ENCODE peak calls at places on chromosomes 6 and 20, in five cellular contexts. C is HepG2, W is left ventricle myocardium inferior, N is lung, S is tibial nerve. P is an unnamed sample.

GRCh38 chr20:25318471-25319240 is 70.8 kb downstream of the PYGB start:
- DNase-seq in S (no peak), C (no peak), N (no peak), W (no peak), P (peak)

GRCh38 chr20:646107-646867 is 6.7 kb downstream of the SRXN1 start:
- DNase-seq in S (no peak), W (no peak), N (no peak), C (peak), P (no peak)

GRCh38 chr20:46894579-46894958 is at the start of gene EYA2:
- DNase-seq in N (no peak), C (no peak), S (no peak), W (peak), P (no peak)

GRCh38 chr20:37876863-37877262 is 26.1 kb upstream of the VSTM2L start:
- DNase-seq in S (no peak), N (no peak), W (no peak), C (no peak), P (no peak)

GRCh38 chr20:34222208-34222607 is 19.0 kb upstream of the ASIP start:
- DNase-seq in W (no peak), N (no peak), S (peak), C (no peak), P (no peak)

GRCh38 chr20:23143986-23144695 is 58.0 kb upstream of the CD93 start:
- DNase-seq in N (no peak), S (no peak), W (no peak), C (no peak), P (no peak)

GRCh38 chr6:38631186-38631783 is 8.4 kb downstream of the BTBD9 start:
- DNase-seq in S (no peak), N (no peak), W (no peak), C (no peak), P (no peak)

GRCh38 chr6:33375143-33375649 is 16.4 kb upstream of the KIFC1 start:
- DNase-seq in W (peak), S (peak), N (peak), C (no peak), P (no peak)

GRCh38 chr6:27139753-27140522 is 107.6 kb upstream of the PRSS16 start:
- DNase-seq in C (no peak), W (no peak), S (no peak), N (no peak), P (no peak)

GRCh38 chr6:151038616-151039015 is 173.1 kb downstream of the MTHFD1L start:
- DNase-seq in S (no peak), N (no peak), C (no peak), W (no peak), P (no peak)

GRCh38 chr6:169420912-169421543 is 167.4 kb upstream of the THBS2 start:
- DNase-seq in S (no peak), W (no peak), N (no peak), C (peak), P (no peak)

GRCh38 chr6:4078830-4079471 is at the start of gene FAM217A:
- DNase-seq in S (no peak), C (no peak), W (no peak), N (no peak), P (no peak)

GRCh38 chr6:155561262-155561970 is 105.8 kb upstream of the NOX3 start:
- DNase-seq in C (peak), S (no peak), W (no peak), N (no peak), P (no peak)

GRCh38 chr6:11586574-11586973 is 49.0 kb downstream of the TMEM170B start:
- DNase-seq in W (no peak), S (no peak), C (no peak), N (no peak), P (no peak)

GRCh38 chr6:139500977-139501376 is 126.5 kb upstream of the CITED2 start:
- DNase-seq in S (no peak), N (no peak), C (no peak), W (no peak), P (no peak)

GRCh38 chr20:3777726-3778629 is 3.3 kb downstream of the SPEF1 start:
- DNase-seq in N (peak), C (no peak), S (peak), W (peak), P (peak)

GRCh38 chr20:39429716-39430115 is 467.6 kb downstream of the DHX35 start:
- DNase-seq in N (no peak), C (peak), S (no peak), W (no peak), P (no peak)

GRCh38 chr6:138945354-138945753 is 42.7 kb downstream of the REPS1 start:
- DNase-seq in C (peak), S (no peak), N (no peak), W (no peak), P (no peak)

GRCh38 chr6:50816115-50816675 is 2.5 kb upstream of the TFAP2B start:
- DNase-seq in W (peak), C (peak), N (peak), S (peak), P (peak)

GRCh38 chr6:16163066-16163465 is 34.2 kb downstream of the MYLIP start:
- DNase-seq in W (no peak), N (no peak), S (no peak), C (no peak), P (no peak)

GRCh38 chr20:4261333-4262284 is 246.3 kb upstream of the RNF24 start:
- DNase-seq in W (no peak), S (no peak), N (no peak), C (no peak), P (no peak)

GRCh38 chr6:73519943-73520687 is 717 bp downstream of the EEF1A1 start:
- DNase-seq in S (peak), W (peak), C (peak), N (peak), P (peak)

GRCh38 chr20:23532533-23532932 is 35.8 kb downstream of the CST9L start:
- DNase-seq in N (no peak), S (no peak), W (no peak), C (no peak), P (no peak)

GRCh38 chr6:139336488-139336887 is 38.0 kb downstream of the CITED2 start:
- DNase-seq in W (peak), N (no peak), C (no peak), S (no peak), P (no peak)

GRCh38 chr6:167350731-167351655 is 26.1 kb downstream of the TTLL2 start:
- DNase-seq in C (no peak), N (peak), S (peak), W (peak), P (peak)

GRCh38 chr6:167345960-167346359 is 21.1 kb downstream of the TTLL2 start:
- DNase-seq in C (no peak), N (no peak), S (no peak), W (no peak), P (no peak)

GRCh38 chr6:167350322-167350721 is 25.4 kb downstream of the TTLL2 start:
- DNase-seq in S (no peak), W (peak), N (no peak), C (no peak), P (no peak)

GRCh38 chr6:167349816-167350215 is 24.9 kb downstream of the TTLL2 start:
- DNase-seq in S (no peak), N (no peak), W (no peak), C (peak), P (no peak)

GRCh38 chr6:167351656-167352354 is 26.9 kb downstream of the TTLL2 start:
- DNase-seq in W (no peak), S (no peak), N (no peak), C (no peak), P (no peak)
- TF ChIP-seq CTCF in W (no peak), S (no peak), N (no peak), C (no peak), P (no peak)

DNA sequence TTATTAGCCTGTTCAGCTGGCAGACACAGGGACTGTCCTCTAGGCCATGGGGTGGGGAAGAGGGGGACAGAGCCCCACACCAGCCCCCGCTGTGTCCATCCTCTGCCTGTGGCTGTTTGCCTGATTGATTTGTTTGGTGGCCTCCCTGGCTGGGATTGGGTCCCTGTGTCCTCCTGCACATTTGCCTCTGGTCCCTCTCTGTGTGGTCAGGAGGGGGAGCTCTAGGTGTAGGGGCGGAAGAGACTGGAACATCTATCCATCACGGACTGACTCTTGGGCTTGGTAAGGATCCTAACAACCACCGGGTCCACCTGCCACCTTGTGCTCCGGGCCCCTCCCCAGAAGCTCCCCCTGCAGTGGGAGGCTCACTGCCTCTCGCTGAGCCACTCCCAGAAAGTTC is 38.4 kb upstream of the CCDC167 start:
- DNase-seq in W (no peak), S (no peak), C (peak), N (no peak), P (peak)
- TF ChIP-seq CTCF in W (peak), S (no peak), C (peak), N (no peak), P (peak)

GRCh38 chr6:34864007-34864406 is 23.8 kb downstream of the TAF11 start:
- DNase-seq in N (no peak), W (no peak), C (no peak), S (no peak), P (no peak)

GRCh38 chr6:34859951-34860350 is 27.9 kb downstream of the TAF11 start:
- DNase-seq in W (no peak), C (no peak), S (no peak), N (no peak), P (no peak)

GRCh38 chr6:34855463-34855862 is 32.4 kb downstream of the TAF11 start:
- DNase-seq in N (no peak), C (no peak), W (no peak), S (no peak), P (no peak)

GRCh38 chr6:34858681-34859080 is 29.2 kb downstream of the TAF11 start:
- DNase-seq in W (no peak), N (no peak), C (peak), S (no peak), P (no peak)
- TF ChIP-seq CTCF in W (no peak), N (no peak), C (peak), S (no peak), P (no peak)

GRCh38 chr6:100775667-100776066 is 105.5 kb downstream of the ASCC3 start:
- DNase-seq in S (no peak), W (no peak), C (no peak), N (no peak), P (no peak)
- TF ChIP-seq CTCF in S (no peak), W (no peak), C (no peak), N (no peak), P (no peak)

P was measured in GM10248.